ENCODE peak calls at places on chromosomes 7 and 10, in six cellular contexts. U is foreskin fibroblast, K is adrenal gland, E is pancreas, V is fibroblast of mammary gland, G is IMR-90. O is an unnamed sample.

GRCh38 chr7:1530946-1531262 is 402 bp downstream of the MAFK start:
- DNase-seq in U (no peak), K (no peak), E (peak; percentile 21), V (no peak), G (no peak), O (no peak)

GRCh38 chr10:46992794-46993552 is 81.7 kb downstream of the PTPN20 start:
- DNase-seq in U (peak; percentile 48), K (peak; percentile 42), E (no peak), V (peak; percentile 69), G (peak; percentile 50), O (peak; percentile 62)

GRCh38 chr10:484441-484924 is 205.0 kb downstream of the DIP2C start:
- DNase-seq in U (peak; percentile 41), K (peak; percentile 49), E (no peak), V (no peak), G (peak; percentile 16), O (peak; percentile 33)

GRCh38 chr7:24059775-24060174 is 224.2 kb upstream of the NPY start:
- DNase-seq in U (no peak), K (no peak), E (no peak), V (no peak), G (no peak), O (no peak)

GRCh38 chr7:44637788-44638594 is 31.6 kb downstream of the OGDH start:
- DNase-seq in U (peak; percentile 96), K (peak; percentile 69), E (no peak), V (peak; percentile 98), G (peak; percentile 89), O (peak; percentile 90)

GRCh38 chr7:94205529-94205928 is 189.2 kb upstream of the COL1A2 start:
- DNase-seq in U (no peak), K (peak; percentile 14), E (no peak), V (peak; percentile 38), G (no peak), O (no peak)

GRCh38 chr7:64890761-64891666 is 12.1 kb upstream of the ZNF273 start:
- DNase-seq in U (no peak), K (peak; percentile 30), E (no peak), V (no peak), G (no peak), O (no peak)

GRCh38 chr10:15726042-15726441 is 6.3 kb upstream of the ITGA8 start:
- DNase-seq in U (no peak), K (no peak), E (no peak), V (no peak), G (no peak), O (no peak)

GRCh38 chr10:44697096-44697495 is 214.0 kb upstream of the TMEM72 start:
- DNase-seq in U (peak; percentile 49), K (no peak), E (no peak), V (peak; percentile 53), G (no peak), O (no peak)

GRCh38 chr10:104515670-104516199 is 125.4 kb upstream of the SORCS3 start:
- DNase-seq in U (no peak), K (no peak), E (no peak), V (no peak), G (no peak), O (no peak)

GRCh38 chr7:144384071-144384470 is 19.4 kb downstream of the NOBOX start:
- DNase-seq in U (no peak), K (no peak), E (no peak), V (peak; percentile 33), G (no peak), O (peak; percentile 11)

GRCh38 chr10:101938316-101939272 is 95.0 kb upstream of the KCNIP2 start:
- DNase-seq in U (peak; percentile 93), K (peak; percentile 39), E (no peak), V (peak; percentile 89), G (peak; percentile 93), O (peak; percentile 86)

GRCh38 chr10:97071491-97071890 is 114.3 kb downstream of the SLIT1 start:
- DNase-seq in U (no peak), K (no peak), E (no peak), V (no peak), G (no peak), O (no peak)
- TF ChIP-seq CTCF in U (no peak), K (no peak), E (no peak), V (no peak), G (no peak), O (no peak)

DNA sequence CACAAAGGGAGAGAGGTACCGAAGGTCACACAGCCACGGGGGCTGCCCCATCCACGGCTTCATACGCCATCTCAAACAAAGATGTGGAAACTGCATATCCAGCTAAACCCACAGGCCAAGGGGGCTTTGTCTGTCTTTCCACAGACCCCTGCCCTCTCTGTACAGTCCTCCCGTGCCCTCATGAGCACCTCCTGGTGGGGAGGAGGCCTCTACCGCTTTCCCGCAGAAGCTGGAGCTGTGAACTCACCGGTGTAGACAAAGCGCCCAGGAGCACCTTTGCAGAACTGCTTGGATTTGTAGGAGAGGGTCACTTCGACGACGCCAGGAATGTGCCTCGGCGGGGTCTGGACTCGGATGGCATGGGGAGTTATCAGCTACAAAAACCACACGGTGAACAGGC is 97.2 kb downstream of the EBF3 start:
- DNase-seq in U (no peak), K (no peak), E (no peak), V (no peak), G (no peak), O (no peak)
- H3K4me3 ChIP-seq in U (no peak overlapping the region), K (no peak overlapping the region), E (no peak overlapping the region), V (no peak overlapping the region), G (no peak overlapping the region), O (no peak overlapping the region)

GRCh38 chr10:103507235-103508191 is 14.0 kb downstream of the NEURL1 start:
- DNase-seq in U (no peak), K (peak; percentile 13), E (peak; percentile 51), V (no peak), G (no peak), O (no peak)
- TF ChIP-seq CTCF in U (no peak), K (no peak), E (no peak), V (no peak), G (no peak), O (no peak)

GRCh38 chr7:4715385-4715770 is 33.3 kb downstream of the FOXK1 start:
- DNase-seq in U (peak; percentile 78), K (peak; percentile 85), E (no peak), V (peak; percentile 94), G (peak; percentile 88), O (peak; percentile 85)
- H3K4me3 ChIP-seq in U (no peak overlapping the region), K (no peak overlapping the region), E (no peak overlapping the region), V (peak overlapping the region; percentile 38), G (peak overlapping the region; percentile 6), O (no peak overlapping the region)